ENCODE peak calls at places on chromosomes 1 and 21, in seven cellular contexts. K is suprapubic skin, P is transverse colon, E is brain microvascular endothelial cell, Q is mucosa of descending colon, S is Caco-2, M is Peyer's patch. W is an unnamed sample. For H3K36me3, the result is how much of the 10 kb centered on the place peaks cover.

GRCh38 chr1:84327830-84328229 is 26.3 kb downstream of the SAMD13 start:
- DNase-seq in E (no peak), Q (no peak), S (no peak), M (no peak), K (no peak), P (no peak), W (no peak)

GRCh38 chr1:24683713-24684162 is 40.6 kb downstream of the SRRM1 start:
- DNase-seq in S (peak), E (peak), K (no peak), Q (no peak), M (no peak), P (no peak), W (no peak)

GRCh38 chr21:35257413-35257812 is 208.3 kb upstream of the RUNX1 start:
- DNase-seq in P (peak), Q (no peak), K (peak), S (no peak), E (peak), M (no peak), W (no peak)

GRCh38 chr1:226799634-226800281 is 60.7 kb upstream of the ITPKB start:
- DNase-seq in Q (no peak), S (no peak), K (no peak), P (peak), E (no peak), M (no peak), W (no peak)

GRCh38 chr1:33532936-33533335 is 60.5 kb downstream of the ZSCAN20 start:
- DNase-seq in E (no peak), P (no peak), K (no peak), Q (no peak), S (no peak), M (no peak), W (no peak)

GRCh38 chr1:234600418-234601216 is 9.4 kb downstream of the IRF2BP2 start:
- DNase-seq in K (no peak), Q (peak), P (peak), E (no peak), S (peak), M (peak), W (peak)

GRCh38 chr1:223233410-223234163 is 90.5 kb upstream of the TLR5 start:
- DNase-seq in P (no peak), S (peak), K (no peak), Q (no peak), E (peak), M (no peak), W (no peak)

GRCh38 chr1:109598156-109598555 is 21.3 kb downstream of the GNAT2 start:
- DNase-seq in E (no peak), P (no peak), M (no peak), S (no peak), Q (no peak), K (no peak), W (no peak)

GRCh38 chr21:41589131-41589530 is 81.2 kb upstream of the TMPRSS2 start:
- DNase-seq in P (no peak), S (no peak), Q (peak), E (no peak), M (no peak), K (no peak), W (no peak)

GRCh38 chr1:31614538-31615005 is 2.9 kb upstream of the HCRTR1 start:
- DNase-seq in Q (no peak), E (no peak), K (no peak), S (no peak), P (no peak), M (no peak), W (no peak)

GRCh38 chr21:42626171-42626570 is 27.2 kb upstream of the PDE9A start:
- DNase-seq in K (peak), M (no peak), E (no peak), P (no peak), S (no peak), Q (no peak), W (no peak)

GRCh38 chr1:98030483-98030882 is 109.6 kb upstream of the DPYD start:
- DNase-seq in Q (no peak), E (no peak), S (no peak), K (no peak), M (no peak), P (no peak), W (no peak)

GRCh38 chr1:5833911-5834310 is 158.3 kb downstream of the NPHP4 start:
- DNase-seq in P (no peak), Q (no peak), M (no peak), K (no peak), S (no peak), E (no peak), W (no peak)

GRCh38 chr1:2402420-2402819 is 9.9 kb downstream of the PEX10 start:
- DNase-seq in E (no peak), M (no peak), P (no peak), K (no peak), S (no peak), Q (no peak), W (no peak)

GRCh38 chr21:45098867-45099266 is 24.5 kb downstream of the ADARB1 start:
- DNase-seq in S (no peak), E (no peak), K (no peak), P (no peak), M (no peak), Q (no peak), W (no peak)
- TF ChIP-seq CTCF in S (peak), E (peak), K (no peak), P (peak), M (peak), Q (no peak), W (peak)

DNA sequence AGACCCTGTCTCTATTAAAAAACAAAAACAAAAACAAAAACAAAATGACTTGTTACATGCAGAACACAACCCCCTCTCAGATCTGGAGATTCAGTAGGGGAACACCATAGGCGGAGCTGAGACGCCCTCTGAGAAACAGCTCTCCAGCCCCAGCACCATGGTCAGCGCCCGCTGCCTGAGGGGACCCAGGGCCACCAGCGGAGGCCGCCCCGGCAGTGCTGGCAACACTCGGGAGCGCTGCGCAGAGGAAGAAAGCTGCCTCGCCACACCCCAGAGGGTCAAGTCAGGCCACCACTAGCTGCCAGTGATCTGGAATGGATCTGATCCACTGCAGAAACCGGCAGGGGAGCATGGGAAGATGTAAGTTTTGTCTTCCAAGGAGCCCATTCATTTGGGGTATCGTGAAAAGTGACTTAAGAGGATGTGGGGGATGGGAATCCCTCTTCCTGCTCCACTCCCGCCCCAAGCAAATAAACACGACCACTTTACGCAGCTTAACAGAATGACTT is 3.1 kb downstream of the ACTA1 start:
- DNase-seq in Q (peak), E (peak), M (no peak), P (peak), S (peak), K (no peak), W (no peak)
- H3K4me3 ChIP-seq in Q (no peak), E (no peak), M (peak), P (no peak), S (no peak), K (peak), W (no peak)

DNA sequence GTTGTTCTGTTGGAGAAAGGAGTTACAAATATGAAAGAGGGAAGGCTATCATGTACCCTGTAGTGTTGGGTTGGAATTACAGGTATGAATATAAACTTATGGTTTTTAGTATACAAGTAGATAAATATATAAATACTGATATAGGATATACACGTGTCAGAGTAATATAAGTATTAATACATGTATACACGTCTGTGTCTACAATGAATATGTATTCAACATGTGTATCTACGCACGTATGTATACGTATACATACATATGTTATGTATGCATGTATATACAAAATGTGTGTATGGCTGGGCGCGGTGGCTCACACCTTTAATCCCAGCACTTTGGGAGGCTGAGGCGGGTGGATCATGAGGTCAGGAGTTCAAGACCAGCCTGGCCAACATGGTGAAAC is 17.9 kb downstream of the ACBD6 start:
- DNase-seq in M (no peak), K (no peak), S (no peak), E (no peak), Q (no peak), P (no peak), W (no peak)
- H3K36me3 ChIP-seq in M (under half), K (under half), S (under half), E (under half), Q (under half), P (under half), W (under half)

GRCh38 chr1:14806772-14807171 is 208.3 kb downstream of the KAZN start:
- DNase-seq in S (no peak), E (no peak), K (no peak), M (no peak), Q (no peak), P (no peak), W (no peak)

GRCh38 chr1:14800500-14801069 is 202.1 kb downstream of the KAZN start:
- DNase-seq in E (no peak), Q (no peak), M (no peak), K (no peak), P (no peak), S (no peak), W (no peak)

GRCh38 chr1:14808768-14809167 is 210.3 kb downstream of the KAZN start:
- DNase-seq in K (no peak), M (no peak), E (no peak), S (no peak), P (no peak), Q (no peak), W (no peak)

GRCh38 chr1:14803002-14803789 is 204.7 kb downstream of the KAZN start:
- DNase-seq in Q (no peak), M (no peak), K (no peak), P (no peak), E (no peak), S (no peak), W (no peak)

DNA sequence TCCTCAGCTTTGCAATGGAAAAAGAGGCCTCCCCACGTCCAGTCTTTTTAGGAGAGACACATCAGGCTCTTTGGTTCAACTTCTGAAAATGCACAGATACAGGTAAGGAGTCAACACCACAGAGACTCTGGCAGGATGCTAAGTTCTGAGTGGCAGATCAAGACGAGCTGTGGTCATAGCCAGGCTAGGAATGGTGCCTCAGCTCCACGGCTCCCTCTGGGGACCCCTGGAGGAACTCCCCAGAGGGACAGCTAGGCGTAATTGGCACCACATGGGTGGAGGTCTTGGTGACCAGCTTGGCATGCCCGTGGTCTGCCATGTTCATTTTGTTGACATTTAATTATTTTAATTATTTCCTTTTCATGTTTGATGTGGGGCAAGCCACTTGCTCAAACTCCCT is 206.1 kb downstream of the KAZN start:
- DNase-seq in P (no peak), Q (no peak), M (no peak), E (no peak), K (no peak), S (peak), W (no peak)
- TF ChIP-seq CTCF in P (no peak), Q (no peak), M (no peak), E (peak), K (no peak), S (peak), W (no peak)

DNA sequence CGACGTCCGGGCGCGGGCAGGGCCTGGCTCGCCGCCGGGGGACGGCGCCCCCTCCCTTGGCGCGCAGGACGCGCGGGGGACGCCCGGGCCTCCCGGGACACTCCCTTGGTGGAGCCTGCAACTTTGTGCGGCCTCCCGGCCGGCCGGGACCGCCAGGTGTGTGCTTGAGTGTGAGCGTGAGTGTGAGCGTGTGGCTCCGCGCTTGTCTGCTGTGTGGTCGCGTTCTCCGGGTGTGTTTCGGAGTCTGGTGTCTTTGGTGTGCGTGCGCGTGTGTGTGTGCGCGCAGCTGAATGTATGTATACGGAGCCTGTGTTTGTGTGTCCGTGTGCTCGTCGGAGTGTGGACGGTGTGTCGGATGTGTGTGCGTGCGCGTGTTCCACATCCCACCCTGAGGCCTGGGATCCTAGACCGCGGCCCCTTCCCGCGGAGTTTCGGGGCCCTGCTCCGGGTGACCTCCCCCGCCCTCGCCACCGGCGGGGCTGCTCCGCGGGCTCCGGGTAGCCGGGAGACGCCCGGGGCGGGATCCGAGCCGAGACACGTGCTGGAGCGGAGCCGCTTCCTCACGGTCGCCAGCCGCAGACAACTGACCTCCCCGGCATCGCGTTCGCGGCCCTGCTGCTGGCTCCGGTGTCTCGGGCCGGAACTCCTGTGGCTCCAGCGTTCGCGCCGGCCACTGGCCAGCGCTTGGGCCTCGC is 1.7 kb downstream of the PTPRU start:
- DNase-seq in Q (peak), E (peak), M (no peak), S (peak), P (peak), K (peak), W (peak)
- H3K4me3 ChIP-seq in Q (no peak), E (peak), M (peak), S (peak), P (peak), K (peak), W (peak)

DNA sequence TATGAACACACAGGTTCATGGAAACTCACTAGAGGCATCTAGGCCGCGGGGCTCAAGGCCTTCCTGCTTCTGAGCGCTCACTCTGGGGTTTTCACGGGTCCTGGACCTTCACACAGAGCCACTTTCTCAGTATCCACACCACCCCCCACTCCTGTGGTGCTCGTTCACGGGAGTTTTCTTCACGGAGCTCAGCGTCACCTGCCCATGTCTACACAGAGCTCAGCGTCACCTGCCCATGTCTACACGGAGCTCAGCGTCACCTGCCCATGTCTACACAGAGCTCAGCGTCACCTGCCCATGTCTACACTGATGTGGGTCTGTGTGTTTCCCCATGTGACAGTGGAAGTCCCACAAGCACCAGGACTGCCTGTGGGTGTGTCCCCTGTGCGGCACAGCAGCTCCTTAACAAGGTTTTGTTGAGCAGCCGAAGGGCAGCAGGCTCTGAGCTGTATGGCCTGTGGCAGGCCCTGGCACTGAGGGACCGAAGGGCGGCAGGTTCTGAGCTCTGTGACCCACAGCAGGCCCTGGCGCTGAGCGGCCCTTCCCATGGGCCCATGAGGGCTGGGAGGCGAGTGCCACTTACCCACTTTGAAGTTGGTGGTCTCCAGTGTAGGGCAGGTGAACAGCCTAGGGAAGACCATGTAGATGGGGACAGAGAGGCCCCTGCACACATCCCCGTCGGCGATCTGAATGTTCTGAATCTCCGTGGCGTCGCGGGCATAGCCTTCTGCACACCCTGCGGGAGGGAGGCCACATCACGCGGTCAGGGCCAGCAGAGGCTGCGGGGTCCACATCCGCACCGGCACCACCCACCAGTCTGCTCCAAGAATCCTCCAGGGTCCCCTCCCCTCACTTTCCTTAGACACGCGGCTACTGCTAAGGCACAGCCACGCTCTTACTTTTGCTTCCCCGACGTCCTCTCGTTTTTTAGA is 39.8 kb downstream of the VPS26C start:
- DNase-seq in Q (no peak), K (no peak), E (no peak), M (no peak), P (no peak), S (no peak), W (peak)
- H3K36me3 ChIP-seq in Q (under half), K (half or more), E (half or more), M (half or more), P (under half), S (under half), W (half or more)

GRCh38 chr1:9375912-9376311 is 83.2 kb downstream of the SPSB1 start:
- DNase-seq in P (no peak), K (no peak), S (no peak), E (no peak), M (no peak), Q (peak), W (no peak)

GRCh38 chr1:9376886-9377333 is 84.2 kb downstream of the SPSB1 start:
- DNase-seq in M (no peak), K (no peak), Q (no peak), S (no peak), E (no peak), P (peak), W (peak)

GRCh38 chr1:9376430-9376829 is 83.7 kb downstream of the SPSB1 start:
- DNase-seq in S (no peak), K (no peak), M (no peak), P (no peak), E (no peak), Q (no peak), W (no peak)

GRCh38 chr1:9373614-9374013 is 80.9 kb downstream of the SPSB1 start:
- DNase-seq in Q (no peak), K (no peak), S (no peak), M (no peak), E (no peak), P (no peak), W (no peak)

DNA sequence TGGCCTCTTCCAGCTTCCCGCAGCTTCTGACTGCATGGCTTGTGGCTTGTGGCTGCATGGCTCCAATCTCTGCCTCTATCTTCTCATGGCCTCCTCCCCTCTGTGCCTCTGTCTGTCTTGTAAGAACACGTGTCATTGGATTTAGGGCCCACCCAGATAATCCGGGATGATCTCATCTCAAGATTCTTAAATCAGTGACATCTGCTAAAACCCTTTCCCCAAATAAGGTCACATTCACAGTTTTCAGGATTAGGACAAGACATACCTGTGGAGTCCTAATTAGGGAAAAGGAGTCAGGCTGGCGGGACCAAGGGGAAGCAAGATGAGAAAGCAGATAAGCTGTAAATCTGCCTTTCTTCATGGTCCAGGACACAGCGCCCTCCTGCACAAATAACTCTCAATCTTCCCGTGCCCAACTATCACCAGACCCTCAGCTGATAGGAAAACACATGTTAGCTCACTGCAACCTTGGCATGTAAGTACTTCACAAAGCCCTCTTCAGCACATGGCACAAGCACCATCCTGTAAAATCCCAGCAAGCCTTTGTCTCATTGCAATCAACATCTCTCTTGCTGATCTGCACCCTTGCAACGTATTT is 82.2 kb downstream of the SPSB1 start:
- DNase-seq in E (no peak), S (no peak), Q (no peak), P (no peak), M (no peak), K (no peak), W (no peak)
- TF ChIP-seq CTCF in E (no peak), S (no peak), Q (no peak), P (no peak), M (no peak), K (no peak), W (no peak)

DNA sequence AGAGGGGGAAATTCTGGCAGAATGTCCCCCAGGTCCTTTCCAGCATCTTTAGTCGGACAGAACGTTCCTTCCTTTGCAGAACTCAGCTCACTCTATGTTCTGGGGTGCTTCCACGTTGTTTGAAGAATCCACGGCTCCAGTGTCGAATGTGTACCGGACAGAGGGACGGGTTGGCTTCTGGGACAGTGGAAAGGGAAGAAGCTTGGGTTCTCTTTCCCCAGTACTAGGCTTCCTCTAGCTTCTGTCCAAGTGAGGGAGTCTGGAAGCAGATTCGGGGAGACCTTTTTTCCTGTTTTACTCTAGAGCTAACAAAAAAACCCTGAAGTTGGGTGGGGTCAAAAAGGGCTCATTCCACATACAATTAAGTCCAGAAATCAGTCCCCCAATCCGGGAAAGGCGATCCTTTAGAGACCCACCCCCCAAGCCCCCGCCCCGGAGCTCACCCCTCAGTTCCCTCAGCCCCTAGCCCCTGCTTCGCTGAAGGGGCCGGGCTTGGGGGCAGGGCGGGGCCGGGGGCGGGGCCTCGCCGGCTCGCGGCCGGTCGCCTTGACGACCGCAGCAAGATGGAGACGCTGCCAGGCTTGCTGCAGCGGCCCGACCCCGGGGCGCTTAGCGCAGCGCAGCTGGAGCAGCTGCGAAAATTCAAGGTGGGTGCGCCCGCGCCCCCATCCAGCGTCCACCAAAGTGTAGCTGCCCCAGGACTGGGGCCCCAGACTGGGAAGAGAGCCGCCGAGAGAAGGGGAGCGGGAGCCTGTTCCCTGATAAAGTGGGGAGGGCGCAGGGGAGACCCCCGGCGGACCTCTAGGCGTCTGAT is at the start of gene RIIAD1:
- DNase-seq in P (no peak), S (no peak), M (peak), Q (no peak), E (no peak), K (no peak), W (no peak)
- H3K4me3 ChIP-seq in P (peak), S (peak), M (peak), Q (no peak), E (peak), K (peak), W (peak)